ENCODE peak calls at places on chromosomes 13 and 19, in five cellular contexts. E is GM23338, J is A549, L is K562, M is HCT116. H is an unnamed sample. For H3K4me1, the result is how much of the 10 kb centered on the place peaks cover.

GRCh38 chr13:75264611-75265010 is 217.4 kb downstream of the TBC1D4 start:
- DNase-seq in E (peak), M (no peak), L (no peak), J (no peak), H (no peak)

GRCh38 chr19:6828698-6829633 is 56.5 kb downstream of the VAV1 start:
- DNase-seq in J (peak), L (peak), E (peak), M (peak), H (no peak)

GRCh38 chr13:95601216-95601615 is 43.3 kb downstream of the DZIP1 start:
- DNase-seq in E (no peak), J (no peak), M (no peak), L (no peak), H (no peak)

GRCh38 chr13:99805361-99805760 is 166.2 kb downstream of the ZIC5 start:
- DNase-seq in L (no peak), J (no peak), E (peak), M (no peak), H (no peak)

GRCh38 chr13:60509601-60510386 is 112.8 kb downstream of the TDRD3 start:
- DNase-seq in J (no peak), L (no peak), M (no peak), E (no peak), H (no peak)

GRCh38 chr13:111298214-111298975 is 22.0 kb upstream of the TEX29 start:
- DNase-seq in M (no peak), J (no peak), L (no peak), E (no peak), H (no peak)

GRCh38 chr19:41039806-41040205 is 48.4 kb upstream of the CYP2A13 start:
- DNase-seq in E (no peak), M (no peak), J (no peak), L (no peak), H (no peak)

GRCh38 chr13:111114362-111115050 is 604 bp upstream of the ARHGEF7 start:
- DNase-seq in J (no peak), L (no peak), M (no peak), E (peak), H (no peak)

GRCh38 chr13:73496711-73497110 is 437.9 kb downstream of the KLF5 start:
- DNase-seq in J (no peak), E (no peak), L (no peak), M (no peak), H (no peak)

GRCh38 chr19:46080561-46080960 is 39.8 kb upstream of the IGFL4 start:
- DNase-seq in M (no peak), L (no peak), J (peak), E (no peak), H (no peak)

GRCh38 chr19:42351079-42351735 is 25.8 kb downstream of the MEGF8 start:
- DNase-seq in J (no peak), E (no peak), M (no peak), L (no peak), H (no peak)

GRCh38 chr19:10419646-10420443 is 493 bp upstream of the PDE4A start:
- DNase-seq in E (peak), J (peak), M (peak), L (peak), H (peak)

GRCh38 chr19:37855098-37855497 is 51.3 kb downstream of the WDR87 start:
- DNase-seq in M (no peak), E (peak), J (no peak), L (no peak), H (no peak)

GRCh38 chr13:48501705-48502104 is 31.2 kb downstream of the RCBTB2 start:
- DNase-seq in J (no peak), L (no peak), E (no peak), M (no peak), H (no peak)
- H3K4me1 ChIP-seq in J (under half), L (under half), E (under half), M (under half), H (under half)

GRCh38 chr19:14091086-14091884 is 734 bp upstream of the SAMD1 start:
- DNase-seq in E (peak), J (peak), M (no peak), L (peak), H (no peak)
- TF ChIP-seq CTCF in E (no peak), J (peak), M (peak), L (peak), H (peak)

GRCh38 chr13:113453962-113454361 is 674 bp upstream of the ADPRHL1 start:
- DNase-seq in L (no peak), M (no peak), E (no peak), J (no peak), H (no peak)

GRCh38 chr13:113457510-113457909 is 4.2 kb upstream of the ADPRHL1 start:
- DNase-seq in E (peak), L (no peak), J (no peak), M (no peak), H (no peak)

GRCh38 chr13:113454936-113455335 is 1.6 kb upstream of the ADPRHL1 start:
- DNase-seq in M (no peak), L (no peak), E (no peak), J (no peak), H (no peak)

GRCh38 chr13:113456116-113456702 is 2.9 kb upstream of the ADPRHL1 start:
- DNase-seq in E (no peak), L (no peak), M (no peak), J (no peak), H (no peak)

GRCh38 chr13:113455384-113455783 is 2.1 kb upstream of the ADPRHL1 start:
- DNase-seq in E (no peak), M (no peak), J (no peak), L (no peak), H (no peak)
- TF ChIP-seq REST in E (no peak), M (no peak), J (no peak), L (no peak), H (no peak)

GRCh38 chr13:106467406-106468122 is 67.9 kb downstream of the EFNB2 start:
- DNase-seq in L (no peak), E (no peak), M (no peak), J (no peak), H (no peak)

GRCh38 chr13:106466691-106467405 is 68.6 kb downstream of the EFNB2 start:
- DNase-seq in E (no peak), L (no peak), J (no peak), M (no peak), H (no peak)

GRCh38 chr13:106468207-106468606 is 67.3 kb downstream of the EFNB2 start:
- DNase-seq in E (no peak), J (no peak), L (no peak), M (no peak), H (no peak)

GRCh38 chr13:106471957-106472543 is 63.4 kb downstream of the EFNB2 start:
- DNase-seq in L (peak), J (peak), E (peak), M (peak), H (peak)

GRCh38 chr13:106468948-106469590 is 66.4 kb downstream of the EFNB2 start:
- DNase-seq in M (no peak), J (no peak), E (no peak), L (no peak), H (no peak)
- H3K4me1 ChIP-seq in M (under half), J (under half), E (under half), L (under half), H (under half)

DNA sequence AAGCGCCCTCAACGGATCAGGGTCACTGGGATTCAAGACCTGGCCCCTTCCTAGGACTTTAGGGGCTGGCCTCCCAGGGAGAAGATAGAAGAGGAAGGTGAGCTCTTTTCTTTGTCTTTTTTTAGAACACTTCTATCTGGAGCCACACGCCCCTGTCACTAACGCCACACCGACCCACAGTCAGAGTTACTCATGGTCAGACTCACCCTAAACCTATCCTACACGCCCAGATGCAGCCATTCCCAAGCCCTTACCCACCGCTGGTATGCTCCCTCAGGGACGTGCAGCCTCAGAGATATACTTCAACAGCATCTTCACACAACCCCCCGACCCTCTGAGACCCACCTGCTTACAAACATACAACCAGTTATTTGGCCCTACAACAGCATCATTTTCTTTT is 29.9 kb upstream of the MUC16 start:
- DNase-seq in L (no peak), M (no peak), E (no peak), J (no peak), H (no peak)
- TF ChIP-seq CTCF in L (no peak), M (no peak), E (no peak), J (no peak), H (no peak)